ENCODE peak calls at places on chromosomes 12 and 14, in eight cellular contexts. R, Q, A, E, H, K, L and O are unnamed samples.
A peak's percentile ranks its signal among the peaks of the same experiment; 100 is the strongest.

GRCh38 chr12:106301611-106302321 is 767 bp upstream of the TCP11L2 start:
- DNase-seq in K (peak; percentile 68), L (peak; percentile 24), E (peak; percentile 50), R (peak; percentile 69), Q (peak; percentile 48), H (no peak), A (peak; percentile 24), O (peak; percentile 66)

GRCh38 chr12:111035578-111036301 is 115.4 kb upstream of the MYL2 start:
- DNase-seq in E (no peak), A (no peak), H (no peak), Q (no peak), L (no peak), K (no peak), R (peak; percentile 88), O (no peak)

GRCh38 chr12:107356266-107356936 is 263.1 kb upstream of the CRY1 start:
- DNase-seq in E (peak; percentile 94), K (no peak), A (no peak), H (peak; percentile 25), Q (no peak), R (no peak), L (no peak), O (no peak)

GRCh38 chr12:6264402-6265037 is 46.0 kb upstream of the PLEKHG6 start:
- DNase-seq in H (no peak), A (no peak), Q (no peak), L (no peak), K (no peak), E (no peak), R (no peak), O (no peak)

GRCh38 chr12:90152897-90153624 is 444.4 kb upstream of the ATP2B1 start:
- DNase-seq in R (peak; percentile 16), K (no peak), L (no peak), A (no peak), E (peak; percentile 50), Q (no peak), H (no peak), O (no peak)

GRCh38 chr12:124143726-124144125 is 151.2 kb upstream of the RFLNA start:
- DNase-seq in L (no peak), R (no peak), K (no peak), E (no peak), Q (no peak), H (no peak), A (no peak), O (no peak)

GRCh38 chr14:30020687-30021086 is 93.0 kb upstream of the PRKD1 start:
- DNase-seq in Q (no peak), H (no peak), R (no peak), L (no peak), E (no peak), A (no peak), K (no peak), O (no peak)

GRCh38 chr12:124866883-124867232 is 3.2 kb upstream of the SCARB1 start:
- DNase-seq in E (no peak), H (no peak), K (no peak), R (no peak), L (no peak), Q (no peak), A (no peak), O (no peak)

GRCh38 chr12:58500399-58500798 is 419.9 kb downstream of the LRIG3 start:
- DNase-seq in A (no peak), H (no peak), R (no peak), K (no peak), E (no peak), L (no peak), Q (peak; percentile 73), O (no peak)

GRCh38 chr14:105250008-105250366 is 1.7 kb downstream of the BTBD6 start:
- DNase-seq in R (no peak), A (no peak), H (no peak), Q (no peak), E (no peak), L (no peak), K (no peak), O (no peak)

GRCh38 chr12:38507839-38508238 is 191.3 kb downstream of the ALG10B start:
- DNase-seq in A (no peak), R (no peak), L (no peak), K (no peak), H (no peak), E (no peak), Q (no peak), O (no peak)

GRCh38 chr12:52280319-52280795 is 5.9 kb downstream of the KRT86 start:
- DNase-seq in E (peak; percentile 97), H (peak; percentile 93), L (no peak), K (no peak), A (no peak), Q (no peak), R (no peak), O (peak; percentile 9)

GRCh38 chr14:56172571-56172971 is 54.4 kb downstream of the PELI2 start:
- DNase-seq in E (peak; percentile 52), L (no peak), A (no peak), H (peak; percentile 49), Q (no peak), R (no peak), K (no peak), O (no peak)

GRCh38 chr12:127556487-127556886 is 710.5 kb upstream of the TMEM132C start:
- DNase-seq in Q (no peak), K (no peak), E (no peak), A (no peak), R (no peak), L (no peak), H (no peak), O (no peak)

GRCh38 chr14:55107766-55108554 is 21.1 kb upstream of the LGALS3 start:
- DNase-seq in R (no peak), K (peak; percentile 44), L (no peak), E (peak; percentile 97), A (peak; percentile 74), Q (no peak), H (peak; percentile 96), O (peak; percentile 75)

GRCh38 chr12:48765753-48766162 is 23.1 kb downstream of the ADCY6 start:
- DNase-seq in Q (no peak), E (peak; percentile 53), L (no peak), H (no peak), R (no peak), A (peak; percentile 8), K (no peak), O (peak; percentile 35)

GRCh38 chr14:23299558-23299957 is 3.1 kb downstream of the PPP1R3E start:
- DNase-seq in A (no peak), R (peak; percentile 21), K (no peak), L (no peak), Q (peak; percentile 58), E (peak; percentile 68), H (no peak), O (no peak)

GRCh38 chr12:32134144-32134888 is 27.7 kb downstream of the BICD1 start:
- DNase-seq in A (no peak), L (no peak), K (peak; percentile 18), H (no peak), Q (no peak), R (no peak), E (peak; percentile 84), O (no peak)

GRCh38 chr12:70645494-70646317 is 8.5 kb upstream of the PTPRB start:
- DNase-seq in R (no peak), K (no peak), H (peak; percentile 48), Q (no peak), L (peak; percentile 37), A (no peak), E (peak; percentile 97), O (no peak)

GRCh38 chr14:101535808-101536207 is 25.5 kb upstream of the DIO3 start:
- DNase-seq in A (no peak), L (no peak), E (no peak), K (no peak), Q (no peak), H (no peak), R (no peak), O (peak; percentile 13)

GRCh38 chr12:57105011-57105753 is 6.0 kb downstream of the STAT6 start:
- DNase-seq in K (no peak), L (no peak), H (no peak), E (no peak), Q (no peak), A (no peak), R (no peak), O (no peak)